ENCODE peak calls at places on chromosomes 2 and 18, in nine cellular contexts. W is neural crest cell, G is epithelial cell of esophagus, B is progenitor cell of endocrine pancreas, C is K562, N is nephron progenitor cell, Y is lower leg skin, D is foreskin fibroblast, J is GM12878. Q is an unnamed sample.

GRCh38 chr2:7035884-7036283 is 118.7 kb downstream of the RNF144A start:
- DNase-seq in W (no peak), G (no peak), B (no peak), C (no peak), N (no peak), Y (no peak), D (no peak), J (no peak), Q (no peak)

GRCh38 chr18:37305084-37305483 is 260.5 kb downstream of the CELF4 start:
- DNase-seq in W (no peak), G (no peak), B (no peak), C (no peak), N (no peak), Y (no peak), D (no peak), J (no peak), Q (no peak)

GRCh38 chr2:95372845-95373244 is 29.7 kb upstream of the FAHD2A start:
- DNase-seq in W (no peak), G (no peak), B (no peak), C (no peak), N (no peak), Y (peak; percentile 43), D (no peak), J (no peak), Q (no peak)

GRCh38 chr2:230865324-230865765 is 603 bp downstream of the ITM2C start:
- DNase-seq in W (no peak), G (no peak), B (no peak), C (peak; percentile 53), N (no peak), Y (no peak), D (peak; percentile 41), J (no peak), Q (no peak)

GRCh38 chr2:231557571-231558217 is 27.4 kb upstream of the NMUR1 start:
- DNase-seq in W (peak; percentile 21), G (peak; percentile 76), B (peak; percentile 21), C (peak; percentile 61), N (peak; percentile 45), Y (no peak), D (peak; percentile 85), J (peak; percentile 49), Q (peak; percentile 66)

GRCh38 chr2:66434679-66435548 is at the start of gene MEIS1:
- DNase-seq in W (peak; percentile 67), G (peak; percentile 98), B (peak; percentile 78), C (peak; percentile 76), N (peak; percentile 81), Y (peak; percentile 97), D (peak; percentile 98), J (no peak), Q (peak; percentile 94)

GRCh38 chr2:65128297-65129190 is 1.4 kb downstream of the RAB1A start:
- DNase-seq in W (no peak), G (peak; percentile 59), B (no peak), C (no peak), N (no peak), Y (no peak), D (peak; percentile 65), J (no peak), Q (peak; percentile 62)

GRCh38 chr18:48163184-48164095 is 233.0 kb upstream of the SMAD2 start:
- DNase-seq in W (no peak), G (no peak), B (no peak), C (no peak), N (no peak), Y (peak; percentile 72), D (no peak), J (no peak), Q (no peak)

GRCh38 chr18:34115409-34116081 is 109.2 kb downstream of the NOL4 start:
- DNase-seq in W (no peak), G (no peak), B (no peak), C (no peak), N (no peak), Y (no peak), D (no peak), J (no peak), Q (no peak)

GRCh38 chr2:73927344-73927743 is 664 bp downstream of the DGUOK start:
- DNase-seq in W (no peak), G (no peak), B (no peak), C (no peak), N (no peak), Y (no peak), D (no peak), J (no peak), Q (no peak)

GRCh38 chr2:64143154-64144056 is 815 bp downstream of the PELI1 start:
- DNase-seq in W (no peak), G (peak; percentile 45), B (peak; percentile 36), C (peak; percentile 41), N (peak; percentile 65), Y (no peak), D (peak; percentile 65), J (no peak), Q (peak; percentile 57)

GRCh38 chr2:77421971-77422370 is 100.2 kb downstream of the LRRTM4 start:
- DNase-seq in W (no peak), G (no peak), B (no peak), C (no peak), N (no peak), Y (no peak), D (no peak), J (no peak), Q (no peak)

GRCh38 chr2:238202326-238203103 is 980 bp downstream of the ILKAP start:
- DNase-seq in W (no peak), G (peak; percentile 22), B (no peak), C (no peak), N (no peak), Y (peak; percentile 75), D (peak; percentile 40), J (no peak), Q (peak; percentile 18)

GRCh38 chr2:203446071-203446481 is 89.0 kb downstream of the RAPH1 start:
- DNase-seq in W (no peak), G (peak; percentile 71), B (no peak), C (no peak), N (no peak), Y (no peak), D (peak; percentile 66), J (no peak), Q (peak; percentile 72)

DNA sequence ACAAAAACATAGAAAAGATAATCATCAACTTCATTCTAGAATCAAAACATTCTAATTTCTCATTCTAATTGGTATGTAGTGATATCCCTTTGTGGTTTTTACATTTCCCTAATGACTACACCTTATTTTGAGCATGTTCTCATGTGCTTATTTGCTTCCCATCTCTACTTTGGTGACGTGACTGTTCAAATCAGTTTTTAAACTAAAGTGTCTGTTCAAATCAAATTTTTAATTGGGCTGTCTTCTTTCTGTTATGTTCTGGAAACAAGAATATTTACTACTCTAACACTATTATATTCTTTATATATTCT is 45.5 kb downstream of the YES1 start:
- DNase-seq in W (no peak), G (no peak), B (no peak), C (no peak), N (no peak), Y (no peak), D (no peak), J (no peak), Q (no peak)
- TF ChIP-seq CTCF in W (no peak), G (no peak), B (no peak), C (no peak), N (no peak), Y (no peak), D (no peak), J (no peak), Q (no peak)

GRCh38 chr2:125471963-125472362 is 1184.0 kb upstream of the GYPC start:
- DNase-seq in W (peak; percentile 43), G (peak; percentile 25), B (peak; percentile 54), C (no peak), N (peak; percentile 54), Y (no peak), D (no peak), J (no peak), Q (peak; percentile 51)
- TF ChIP-seq CTCF in W (peak; percentile 67), G (peak; percentile 30), B (peak; percentile 74), C (no peak), N (peak; percentile 51), Y (no peak), D (peak; percentile 18), J (peak; percentile 64), Q (peak; percentile 79)

GRCh38 chr2:953408-953807 is 2.8 kb downstream of the SNTG2 start:
- DNase-seq in W (no peak), G (no peak), B (no peak), C (no peak), N (no peak), Y (no peak), D (peak; percentile 33), J (no peak), Q (no peak)

GRCh38 chr2:955829-956731 is 5.4 kb downstream of the SNTG2 start:
- DNase-seq in W (no peak), G (no peak), B (no peak), C (no peak), N (no peak), Y (peak; percentile 76), D (no peak), J (no peak), Q (no peak)

GRCh38 chr2:954687-955000 is 4.0 kb downstream of the SNTG2 start:
- DNase-seq in W (no peak), G (no peak), B (no peak), C (no peak), N (no peak), Y (no peak), D (no peak), J (no peak), Q (no peak)

GRCh38 chr2:951224-952006 is 766 bp downstream of the SNTG2 start:
- DNase-seq in W (no peak), G (no peak), B (no peak), C (no peak), N (no peak), Y (no peak), D (peak; percentile 31), J (no peak), Q (no peak)

DNA sequence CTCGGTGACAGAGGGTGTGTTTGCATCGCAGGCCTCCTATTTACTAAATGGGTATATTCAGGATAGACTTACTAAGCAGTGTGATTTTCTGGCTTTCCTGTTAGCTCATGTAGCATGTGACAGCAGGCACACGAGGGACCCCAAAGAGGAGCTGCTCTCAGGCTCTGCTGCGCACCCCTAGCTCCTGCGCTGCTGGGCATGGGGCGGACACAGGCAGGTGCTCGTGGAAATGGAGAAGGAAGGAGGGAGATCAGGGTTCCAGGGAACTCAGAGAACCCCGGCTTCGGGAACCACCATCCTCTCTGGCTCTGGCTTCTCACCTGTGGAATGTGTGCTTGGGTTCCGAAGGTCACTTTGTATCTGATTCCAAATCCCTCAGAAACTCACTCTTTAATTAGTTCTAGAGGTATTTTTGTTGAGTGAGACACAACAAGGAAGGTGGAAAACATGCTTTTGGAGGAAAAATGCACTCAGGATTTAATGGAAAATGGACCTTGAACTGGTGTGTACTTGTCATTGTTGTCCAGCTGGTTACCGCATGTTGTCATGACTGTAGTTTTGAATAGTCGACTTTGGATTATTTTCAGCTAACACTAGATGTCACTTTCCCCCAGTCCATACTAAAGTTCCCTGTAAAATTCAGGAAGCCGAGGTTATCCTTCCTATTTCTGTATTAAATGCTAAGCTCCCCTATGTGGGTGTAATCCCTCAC is 3.5 kb downstream of the SNTG2 start:
- DNase-seq in W (no peak), G (no peak), B (no peak), C (no peak), N (no peak), Y (no peak), D (peak; percentile 69), J (no peak), Q (peak; percentile 1)
- TF ChIP-seq CTCF in W (peak; percentile 42), G (no peak), B (peak; percentile 12), C (no peak), N (no peak), Y (no peak), D (peak; percentile 20), J (no peak), Q (peak; percentile 42)

DNA sequence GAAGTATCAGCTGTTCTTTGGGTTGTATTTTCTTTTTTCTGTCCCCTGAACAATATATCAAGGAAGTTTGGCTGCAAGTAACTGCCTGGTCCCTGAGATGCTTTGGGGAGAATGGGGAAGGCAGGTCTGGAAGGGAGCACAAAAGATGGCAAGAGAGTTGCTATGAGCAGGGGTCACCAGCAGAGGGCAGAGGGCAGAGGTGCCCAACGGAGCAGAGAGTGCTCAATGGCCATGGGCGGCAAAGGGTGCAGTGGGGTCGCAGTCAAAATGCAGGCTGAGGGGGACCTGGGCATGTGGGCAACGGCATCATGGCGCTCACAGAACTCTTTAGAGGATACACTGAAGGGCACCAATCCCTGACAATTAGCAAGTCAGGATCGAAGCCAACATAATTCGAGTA is 107.7 kb upstream of the ATP8B1 start:
- DNase-seq in W (peak; percentile 9), G (no peak), B (no peak), C (peak; percentile 43), N (peak; percentile 34), Y (no peak), D (no peak), J (no peak), Q (no peak)
- TF ChIP-seq CTCF in W (peak; percentile 45), G (peak; percentile 36), B (peak; percentile 28), C (peak; percentile 72), N (no peak), Y (no peak), D (peak; percentile 33), J (peak; percentile 55), Q (peak; percentile 39)

Q was measured in MCF 10A.